ENCODE peak calls at places on chromosomes 11 and 22, in nine cellular contexts. D is astrocyte of the spinal cord; P is RPMI8226; I is nephron progenitor cell; Z is stimulated activated CD8-positive, alpha-beta memory T cell treated with anti-CD3 and anti-CD28 coated beads, Interleukin-4, amount 100 ng/mL, for 4 hours; L is left ventricle myocardium inferior; T is effector memory CD8-positive, alpha-beta T cell; A is GM04504; C is NCI-H446. V is an unnamed sample.

GRCh38 chr11:86802601-86803051 is 2.3 kb downstream of the PRSS23 start:
- DNase-seq in D (peak; percentile 71), I (no peak), T (no peak), A (no peak), Z (no peak), L (no peak), P (peak; percentile 33), C (peak; percentile 42), V (no peak)

GRCh38 chr11:19625438-19625837 is 87.2 kb upstream of the NAV2 start:
- DNase-seq in P (no peak), C (no peak), I (no peak), L (no peak), A (no peak), D (no peak), T (no peak), Z (no peak), V (no peak)

GRCh38 chr11:115761348-115761747 is 257.1 kb upstream of the CADM1 start:
- DNase-seq in P (no peak), T (no peak), D (no peak), A (no peak), C (no peak), Z (no peak), I (no peak), L (no peak), V (no peak)

GRCh38 chr11:65958774-65959420 is 2.6 kb upstream of the SART1 start:
- DNase-seq in C (no peak), A (no peak), Z (no peak), T (no peak), L (no peak), P (no peak), I (peak; percentile 49), D (no peak), V (no peak)

GRCh38 chr11:44559207-44559943 is 6.1 kb upstream of the CD82 start:
- DNase-seq in L (no peak), Z (no peak), I (no peak), D (no peak), T (no peak), C (no peak), A (no peak), P (peak; percentile 56), V (no peak)

GRCh38 chr11:62556872-62557631 is 10.4 kb upstream of the AHNAK start:
- DNase-seq in I (no peak), C (no peak), P (peak; percentile 94), Z (no peak), D (no peak), T (peak; percentile 60), A (no peak), L (no peak), V (no peak)

GRCh38 chr11:122305018-122305417 is 189.0 kb upstream of the BLID start:
- DNase-seq in T (no peak), C (no peak), A (no peak), I (no peak), Z (no peak), L (no peak), P (no peak), D (no peak), V (no peak)

GRCh38 chr22:30457964-30458363 is 13.9 kb downstream of the SEC14L3 start:
- DNase-seq in I (no peak), A (no peak), P (no peak), L (no peak), C (no peak), Z (no peak), T (no peak), D (no peak), V (no peak)

GRCh38 chr11:18061351-18061750 is 15.3 kb upstream of the TPH1 start:
- DNase-seq in D (no peak), P (no peak), C (no peak), A (no peak), I (no peak), Z (no peak), T (no peak), L (no peak), V (no peak)

GRCh38 chr11:30585067-30585891 is 874 bp downstream of the MPPED2 start:
- DNase-seq in Z (no peak), C (no peak), I (peak; percentile 57), T (no peak), P (peak; percentile 7), A (no peak), L (peak; percentile 37), D (no peak), V (no peak)

GRCh38 chr22:27129266-27129665 is 471.9 kb downstream of the MIAT start:
- DNase-seq in L (no peak), P (no peak), T (no peak), I (no peak), C (no peak), A (no peak), Z (no peak), D (no peak), V (no peak)

GRCh38 chr11:12611352-12611751 is 62.9 kb upstream of the TEAD1 start:
- DNase-seq in D (no peak), P (no peak), C (no peak), A (no peak), Z (no peak), L (no peak), I (no peak), T (no peak), V (no peak)

GRCh38 chr11:123391646-123392348 is 38.3 kb upstream of the GRAMD1B start:
- DNase-seq in P (no peak), L (no peak), A (no peak), T (no peak), Z (no peak), C (peak; percentile 13), D (no peak), I (no peak), V (no peak)

GRCh38 chr11:71179877-71180276 is 72.5 kb downstream of the SHANK2 start:
- DNase-seq in A (no peak), T (no peak), L (no peak), Z (no peak), I (no peak), C (no peak), P (no peak), D (no peak), V (no peak)

GRCh38 chr22:31852691-31853370 is 91.5 kb upstream of the YWHAH start:
- DNase-seq in P (no peak), I (no peak), C (no peak), T (no peak), L (no peak), A (no peak), Z (no peak), D (no peak), V (no peak)

GRCh38 chr22:19886605-19887250 is 32.1 kb upstream of the GNB1L start:
- DNase-seq in P (no peak), I (no peak), A (peak; percentile 71), L (peak; percentile 17), C (no peak), T (no peak), D (peak; percentile 32), Z (no peak), V (no peak)

GRCh38 chr22:18954333-18954732 is 18.2 kb upstream of the PRODH start:
- DNase-seq in P (peak; percentile 22), A (peak; percentile 7), T (peak; percentile 50), L (peak; percentile 67), D (peak; percentile 33), Z (peak; percentile 25), I (peak; percentile 87), C (peak; percentile 71), V (no peak)

GRCh38 chr22:46806789-46807188 is 44.3 kb downstream of the TBC1D22A start:
- DNase-seq in A (no peak), P (no peak), I (no peak), D (no peak), L (no peak), Z (no peak), T (no peak), C (no peak), V (no peak)

GRCh38 chr11:25211635-25212251 is 714.9 kb downstream of the LUZP2 start:
- DNase-seq in T (no peak), A (no peak), Z (no peak), L (no peak), P (no peak), C (no peak), D (peak; percentile 0), I (no peak), V (no peak)

GRCh38 chr11:115706735-115707134 is 202.5 kb upstream of the CADM1 start:
- DNase-seq in P (no peak), Z (no peak), T (no peak), D (peak; percentile 15), A (no peak), L (no peak), C (no peak), I (no peak), V (no peak)

GRCh38 chr11:6569706-6570105 is 33.7 kb downstream of the RRP8 start:
- DNase-seq in L (no peak), P (no peak), T (no peak), Z (no peak), A (no peak), C (no peak), I (no peak), D (no peak), V (no peak)

GRCh38 chr11:31815743-31816466 is 4.8 kb upstream of the PAX6 start:
- DNase-seq in C (peak; percentile 47), I (peak; percentile 37), A (no peak), D (no peak), T (no peak), P (no peak), Z (no peak), L (no peak), V (no peak)

GRCh38 chr11:2312232-2313042 is 10.6 kb downstream of the TSPAN32 start:
- DNase-seq in T (no peak), P (no peak), L (no peak), D (peak; percentile 69), I (no peak), C (no peak), Z (no peak), A (peak; percentile 62), V (no peak)

GRCh38 chr11:94604496-94604895 is 37.3 kb downstream of the PIWIL4 start:
- DNase-seq in L (no peak), A (no peak), C (no peak), D (no peak), Z (no peak), T (no peak), I (no peak), P (no peak), V (no peak)

GRCh38 chr22:46052331-46052771 is 75.4 kb upstream of the WNT7B start:
- DNase-seq in A (no peak), P (no peak), Z (no peak), I (no peak), T (no peak), C (no peak), L (peak; percentile 23), D (peak; percentile 7), V (no peak)

V was measured in AG04449.